ENCODE peak calls at places on chromosomes 11 and 22, in ten cellular contexts. E, C, S, K, Y, M, X, J, V and B are unnamed samples.

GRCh38 chr22:26476705-26477340 is 6.8 kb downstream of the HPS4 start:
- DNase-seq in Y (no peak), M (no peak), S (no peak), X (no peak), V (no peak), C (no peak), J (no peak), K (no peak), E (no peak), B (no peak)

GRCh38 chr11:95453616-95454118 is 222.7 kb upstream of the SESN3 start:
- DNase-seq in E (no peak), Y (no peak), C (no peak), V (no peak), J (peak; percentile 77), M (no peak), X (no peak), K (peak; percentile 41), S (peak; percentile 29), B (no peak)

GRCh38 chr11:66579017-66579606 is 10.7 kb upstream of the CTSF start:
- DNase-seq in E (peak; percentile 93), S (peak; percentile 71), M (peak; percentile 85), Y (no peak), X (peak; percentile 81), C (peak; percentile 83), J (peak; percentile 86), V (peak; percentile 77), K (peak; percentile 79), B (peak; percentile 93)

GRCh38 chr22:18975434-18976196 is 39.5 kb upstream of the PRODH start:
- DNase-seq in E (no peak), M (no peak), J (no peak), K (no peak), S (no peak), Y (no peak), X (peak; percentile 49), C (no peak), V (no peak), B (no peak)

GRCh38 chr11:75333022-75333806 is 18.2 kb downstream of the ARRB1 start:
- DNase-seq in E (no peak), C (no peak), M (no peak), Y (no peak), X (no peak), J (no peak), S (no peak), K (no peak), V (no peak), B (no peak)

GRCh38 chr11:35615911-35616900 is 2.1 kb upstream of the FJX1 start:
- DNase-seq in Y (no peak), X (no peak), S (peak; percentile 57), V (no peak), K (no peak), E (no peak), M (peak; percentile 81), J (no peak), C (no peak), B (no peak)

GRCh38 chr11:8956860-8957259 is 7.4 kb downstream of the TMEM9B start:
- DNase-seq in E (no peak), J (no peak), C (no peak), Y (no peak), K (no peak), V (no peak), S (no peak), M (no peak), X (no peak), B (no peak)

GRCh38 chr22:46107089-46107664 is 43.1 kb upstream of the PPARA start:
- DNase-seq in Y (no peak), M (no peak), E (no peak), X (peak; percentile 84), S (no peak), C (peak; percentile 76), V (no peak), J (peak; percentile 72), K (no peak), B (no peak)

GRCh38 chr11:120134931-120135228 is 3.0 kb downstream of the TRIM29 start:
- DNase-seq in Y (no peak), X (no peak), C (no peak), E (no peak), M (no peak), J (no peak), K (no peak), S (no peak), V (no peak), B (peak; percentile 79)

GRCh38 chr22:44524806-44525205 is 26.8 kb upstream of the RTL6 start:
- DNase-seq in M (no peak), S (no peak), X (no peak), Y (no peak), V (no peak), K (no peak), C (no peak), J (no peak), E (no peak), B (peak; percentile 53)

GRCh38 chr22:30637701-30638114 is 2.1 kb downstream of the SLC35E4 start:
- DNase-seq in K (no peak), C (no peak), V (no peak), X (no peak), Y (no peak), J (no peak), S (no peak), M (no peak), E (no peak), B (no peak)

GRCh38 chr22:30636226-30637077 is 871 bp downstream of the SLC35E4 start:
- DNase-seq in M (no peak), E (no peak), S (no peak), C (peak; percentile 46), K (no peak), X (peak; percentile 65), J (peak; percentile 36), Y (no peak), V (peak; percentile 28), B (no peak)

GRCh38 chr22:30640361-30640760 is 4.8 kb downstream of the SLC35E4 start:
- DNase-seq in J (no peak), M (no peak), V (no peak), S (no peak), Y (no peak), E (no peak), C (no peak), X (no peak), K (no peak), B (no peak)

GRCh38 chr22:30643055-30643875 is 7.7 kb downstream of the SLC35E4 start:
- DNase-seq in J (peak; percentile 64), E (no peak), S (no peak), K (no peak), X (no peak), M (no peak), V (no peak), Y (no peak), C (no peak), B (no peak)

GRCh38 chr22:30640839-30641430 is 5.4 kb downstream of the SLC35E4 start:
- DNase-seq in E (no peak), M (no peak), C (no peak), Y (no peak), J (peak; percentile 49), K (no peak), S (no peak), X (no peak), V (no peak), B (no peak)
- TF ChIP-seq CTCF in E (no peak), M (no peak), C (no peak), Y (no peak), J (no peak), K (no peak), S (no peak), X (no peak), V (no peak), B (no peak)

DNA sequence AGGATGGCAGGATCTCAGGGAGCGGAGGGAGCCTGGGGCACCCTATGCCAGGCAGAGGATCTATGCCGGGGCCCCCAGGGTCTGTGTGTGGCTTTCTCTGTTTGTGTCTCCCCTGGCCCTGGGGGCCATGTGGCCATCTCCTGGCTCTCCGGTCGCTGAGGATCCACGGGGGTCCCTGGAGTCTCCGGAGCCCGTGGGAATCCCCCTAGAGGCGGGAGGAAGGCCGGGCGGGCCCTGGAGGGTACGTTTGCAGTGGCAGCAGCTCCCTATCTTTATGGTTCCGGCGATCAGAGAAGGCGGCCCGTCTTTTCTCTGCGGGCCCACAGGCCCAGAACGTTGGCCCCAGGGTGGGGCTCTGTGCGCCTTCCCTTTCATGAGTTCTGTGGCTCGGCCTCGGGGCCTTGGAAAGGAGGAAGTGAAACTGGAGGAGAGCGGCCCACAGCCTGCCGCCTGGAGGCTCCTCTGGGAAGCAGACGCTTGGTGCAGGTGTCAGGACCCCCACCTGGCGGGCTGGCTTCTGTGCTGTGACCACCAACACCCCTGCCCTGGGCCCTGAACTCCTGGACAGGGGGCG is 82.1 kb downstream of the KCNQ1 start:
- DNase-seq in C (peak; percentile 47), J (peak; percentile 77), E (no peak), S (no peak), M (peak; percentile 39), V (peak; percentile 9), X (peak; percentile 61), K (peak; percentile 50), Y (no peak), B (peak; percentile 81)
- TF ChIP-seq CTCF in C (no peak), J (no peak), E (no peak), S (no peak), M (peak; percentile 12), V (no peak), X (no peak), K (no peak), Y (peak; percentile 30), B (no peak)

GRCh38 chr11:17333799-17334586 is 17.6 kb upstream of the NCR3LG1 start:
- DNase-seq in E (no peak), C (no peak), M (no peak), S (no peak), Y (no peak), V (no peak), X (no peak), K (no peak), J (peak; percentile 52), B (no peak)

GRCh38 chr11:17331669-17332068 is 19.9 kb upstream of the NCR3LG1 start:
- DNase-seq in Y (no peak), X (no peak), K (no peak), M (no peak), V (no peak), C (no peak), J (no peak), E (no peak), S (no peak), B (no peak)

GRCh38 chr11:17328856-17329490 is 22.6 kb upstream of the NCR3LG1 start:
- DNase-seq in V (no peak), S (no peak), C (no peak), X (no peak), M (no peak), E (no peak), J (peak; percentile 44), K (no peak), Y (no peak), B (no peak)
- TF ChIP-seq CTCF in V (no peak), S (no peak), C (no peak), X (no peak), M (no peak), E (no peak), J (no peak), K (no peak), Y (no peak), B (no peak)

DNA sequence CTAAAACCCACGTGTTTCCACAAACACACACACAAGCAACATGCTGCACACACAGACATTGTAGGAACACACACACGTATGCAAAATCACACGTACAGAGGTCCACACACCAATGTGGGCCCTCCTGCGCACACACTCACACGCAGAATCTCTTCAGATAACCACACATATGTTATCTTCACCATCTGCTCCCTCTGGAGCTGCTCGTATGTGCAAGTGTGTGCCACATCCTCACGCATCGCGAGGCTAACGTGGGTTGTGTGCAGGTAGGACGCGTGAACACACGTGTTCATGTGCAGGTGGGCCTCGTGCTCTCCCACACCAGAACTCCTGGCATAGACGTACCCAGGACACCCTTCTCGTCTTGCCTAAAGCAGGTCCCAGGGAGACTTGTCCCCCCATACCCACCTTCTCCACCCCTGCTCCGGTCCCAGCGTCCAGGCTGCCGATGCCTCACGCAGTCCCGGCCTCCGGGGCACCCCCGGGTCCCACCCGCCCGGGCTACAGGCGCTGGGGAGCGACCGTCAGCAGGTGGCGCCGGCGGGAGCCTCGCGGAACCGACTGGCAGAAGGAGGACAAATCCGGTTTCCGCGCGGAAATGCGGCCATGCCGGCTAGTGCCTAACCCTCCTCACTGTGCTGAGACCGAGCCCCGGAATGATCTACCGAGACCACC is 10.3 kb upstream of the IGSF9B start:
- DNase-seq in E (peak; percentile 49), V (no peak), K (no peak), X (no peak), Y (no peak), J (peak; percentile 73), C (peak; percentile 47), M (no peak), S (no peak), B (no peak)
- TF ChIP-seq CTCF in E (peak; percentile 36), V (no peak), K (no peak), X (peak; percentile 12), Y (no peak), J (peak; percentile 62), C (peak; percentile 53), M (peak; percentile 28), S (no peak), B (peak; percentile 34)